ENCODE peak calls at places on chromosome 1, in four cellular contexts. One of them, this sample, is unnamed.

GRCh38 chr1:164320780-164321683 is 238.0 kb upstream of the PBX1 start:
- DNase-seq in endothelial cell of umbilical vein: peak
- DNase-seq in prostate gland: peak
- DNase-seq in tibial nerve: no peak
- DNase-seq in this sample: peak

GRCh38 chr1:171185064-171185463 is at the start of gene FMO2:
- DNase-seq in endothelial cell of umbilical vein: no peak
- DNase-seq in prostate gland: peak
- DNase-seq in tibial nerve: peak
- DNase-seq in this sample: peak

GRCh38 chr1:41582004-41582325 is 97.5 kb upstream of the EDN2 start:
- DNase-seq in endothelial cell of umbilical vein: no peak
- DNase-seq in prostate gland: no peak
- DNase-seq in tibial nerve: no peak
- DNase-seq in this sample: no peak

GRCh38 chr1:94379615-94380014 is 38.6 kb upstream of the ABCD3 start:
- DNase-seq in endothelial cell of umbilical vein: no peak
- DNase-seq in prostate gland: no peak
- DNase-seq in tibial nerve: no peak
- DNase-seq in this sample: no peak

GRCh38 chr1:178645157-178645825 is 79.8 kb upstream of the RALGPS2 start:
- DNase-seq in endothelial cell of umbilical vein: no peak
- DNase-seq in prostate gland: no peak
- DNase-seq in tibial nerve: no peak
- DNase-seq in this sample: no peak

GRCh38 chr1:65177457-65177856 is 29.5 kb downstream of the AK4 start:
- DNase-seq in endothelial cell of umbilical vein: no peak
- DNase-seq in prostate gland: peak
- DNase-seq in tibial nerve: no peak
- DNase-seq in this sample: no peak

GRCh38 chr1:225738763-225739162 is 38.9 kb upstream of the SRP9 start:
- DNase-seq in endothelial cell of umbilical vein: no peak
- DNase-seq in prostate gland: no peak
- DNase-seq in tibial nerve: no peak
- DNase-seq in this sample: no peak

GRCh38 chr1:218967836-218968235 is 205.8 kb upstream of the LYPLAL1 start:
- DNase-seq in endothelial cell of umbilical vein: no peak
- DNase-seq in prostate gland: no peak
- DNase-seq in tibial nerve: no peak
- DNase-seq in this sample: no peak

GRCh38 chr1:48109390-48110009 is 112.3 kb upstream of the TRABD2B start:
- DNase-seq in endothelial cell of umbilical vein: peak
- DNase-seq in prostate gland: peak
- DNase-seq in tibial nerve: peak
- DNase-seq in this sample: no peak

GRCh38 chr1:246836169-246836568 is 95.6 kb downstream of the AHCTF1 start:
- DNase-seq in endothelial cell of umbilical vein: no peak
- DNase-seq in prostate gland: no peak
- DNase-seq in tibial nerve: no peak
- DNase-seq in this sample: no peak

GRCh38 chr1:246142320-246142893 is 364.7 kb downstream of the SMYD3 start:
- DNase-seq in endothelial cell of umbilical vein: peak
- DNase-seq in prostate gland: no peak
- DNase-seq in tibial nerve: no peak
- DNase-seq in this sample: no peak

GRCh38 chr1:115219937-115220336 is 118.1 kb downstream of the NGF start:
- DNase-seq in endothelial cell of umbilical vein: no peak
- DNase-seq in prostate gland: no peak
- DNase-seq in tibial nerve: peak
- DNase-seq in this sample: peak

GRCh38 chr1:10777749-10778574 is 18.5 kb downstream of the CASZ1 start:
- DNase-seq in endothelial cell of umbilical vein: no peak
- DNase-seq in prostate gland: no peak
- DNase-seq in tibial nerve: no peak
- DNase-seq in this sample: no peak

GRCh38 chr1:2294033-2294640 is 66.0 kb downstream of the SKI start:
- DNase-seq in endothelial cell of umbilical vein: no peak
- DNase-seq in prostate gland: no peak
- DNase-seq in tibial nerve: no peak
- DNase-seq in this sample: no peak

GRCh38 chr1:27624467-27625233 is 10.3 kb downstream of the FGR start:
- DNase-seq in endothelial cell of umbilical vein: peak
- DNase-seq in prostate gland: no peak
- DNase-seq in tibial nerve: no peak
- DNase-seq in this sample: no peak

GRCh38 chr1:100494393-100495084 is 43.4 kb upstream of the GPR88 start:
- DNase-seq in endothelial cell of umbilical vein: no peak
- DNase-seq in prostate gland: no peak
- DNase-seq in tibial nerve: no peak
- DNase-seq in this sample: no peak

GRCh38 chr1:47416319-47417128 is 439 bp downstream of the FOXE3 start:
- DNase-seq in endothelial cell of umbilical vein: peak
- DNase-seq in prostate gland: no peak
- DNase-seq in tibial nerve: no peak
- DNase-seq in this sample: no peak

GRCh38 chr1:227072991-227073390 is 132.9 kb downstream of the COQ8A start:
- DNase-seq in endothelial cell of umbilical vein: peak
- DNase-seq in prostate gland: no peak
- DNase-seq in tibial nerve: no peak
- DNase-seq in this sample: no peak

GRCh38 chr1:110132682-110133081 is 17.6 kb upstream of the SLC6A17 start:
- DNase-seq in endothelial cell of umbilical vein: no peak
- DNase-seq in prostate gland: no peak
- DNase-seq in tibial nerve: no peak
- DNase-seq in this sample: no peak

GRCh38 chr1:110134050-110134595 is 16.2 kb upstream of the SLC6A17 start:
- DNase-seq in endothelial cell of umbilical vein: peak
- DNase-seq in prostate gland: no peak
- DNase-seq in tibial nerve: no peak
- DNase-seq in this sample: no peak

GRCh38 chr1:110133436-110133835 is 16.9 kb upstream of the SLC6A17 start:
- DNase-seq in endothelial cell of umbilical vein: no peak
- DNase-seq in prostate gland: no peak
- DNase-seq in tibial nerve: no peak
- DNase-seq in this sample: no peak

GRCh38 chr1:110130989-110131388 is 18.7 kb downstream of the UBL4B start:
- DNase-seq in endothelial cell of umbilical vein: no peak
- DNase-seq in prostate gland: no peak
- DNase-seq in tibial nerve: no peak
- DNase-seq in this sample: no peak

DNA sequence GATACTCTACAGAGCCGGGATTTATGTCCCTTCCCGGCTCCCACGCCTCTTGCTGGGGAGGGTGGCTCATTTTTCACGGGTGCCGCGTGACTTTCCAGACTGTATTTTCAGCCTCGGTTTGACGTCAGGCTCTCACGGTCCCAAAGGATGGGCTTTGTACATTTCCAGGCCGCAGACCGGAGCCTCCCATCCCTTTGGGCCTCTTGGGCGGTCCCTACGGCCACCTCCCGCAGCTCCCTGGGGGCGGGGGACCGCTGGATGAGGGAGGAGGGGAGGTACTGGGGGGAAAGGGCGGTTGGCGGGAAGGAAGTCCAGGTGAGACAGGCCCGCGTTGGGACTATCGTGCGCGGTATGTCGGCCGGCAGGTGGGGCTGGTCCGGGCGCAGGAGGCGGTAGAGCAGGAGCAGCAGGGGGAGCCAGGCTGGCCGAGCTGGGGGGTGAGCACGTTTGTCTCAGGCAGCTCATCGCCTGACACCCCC is 17.9 kb downstream of the UBL4B start:
- DNase-seq in endothelial cell of umbilical vein: no peak
- DNase-seq in prostate gland: peak
- DNase-seq in tibial nerve: no peak
- DNase-seq in this sample: no peak
- TF ChIP-seq CTCF in endothelial cell of umbilical vein: no peak
- TF ChIP-seq CTCF in prostate gland: no peak
- TF ChIP-seq CTCF in tibial nerve: no peak
- TF ChIP-seq CTCF in this sample: no peak

GRCh38 chr1:182357177-182357576 is 34.4 kb downstream of the GLUL start:
- DNase-seq in endothelial cell of umbilical vein: no peak
- DNase-seq in prostate gland: no peak
- DNase-seq in tibial nerve: no peak
- DNase-seq in this sample: no peak
- TF ChIP-seq POLR2A in endothelial cell of umbilical vein: no peak
- TF ChIP-seq POLR2A in prostate gland: no peak
- TF ChIP-seq POLR2A in tibial nerve: no peak
- TF ChIP-seq POLR2A in this sample: no peak

GRCh38 chr1:114153621-114154145 is at the start of gene SYT6:
- DNase-seq in endothelial cell of umbilical vein: no peak
- DNase-seq in prostate gland: no peak
- DNase-seq in tibial nerve: no peak
- DNase-seq in this sample: no peak

GRCh38 chr1:114153051-114153620 is 533 bp downstream of the SYT6 start:
- DNase-seq in endothelial cell of umbilical vein: no peak
- DNase-seq in prostate gland: no peak
- DNase-seq in tibial nerve: no peak
- DNase-seq in this sample: no peak

GRCh38 chr1:114150016-114150415 is 3.7 kb downstream of the SYT6 start:
- DNase-seq in endothelial cell of umbilical vein: no peak
- DNase-seq in prostate gland: no peak
- DNase-seq in tibial nerve: no peak
- DNase-seq in this sample: no peak

GRCh38 chr1:114154146-114154962 is 685 bp upstream of the SYT6 start:
- DNase-seq in endothelial cell of umbilical vein: peak
- DNase-seq in prostate gland: no peak
- DNase-seq in tibial nerve: no peak
- DNase-seq in this sample: no peak

DNA sequence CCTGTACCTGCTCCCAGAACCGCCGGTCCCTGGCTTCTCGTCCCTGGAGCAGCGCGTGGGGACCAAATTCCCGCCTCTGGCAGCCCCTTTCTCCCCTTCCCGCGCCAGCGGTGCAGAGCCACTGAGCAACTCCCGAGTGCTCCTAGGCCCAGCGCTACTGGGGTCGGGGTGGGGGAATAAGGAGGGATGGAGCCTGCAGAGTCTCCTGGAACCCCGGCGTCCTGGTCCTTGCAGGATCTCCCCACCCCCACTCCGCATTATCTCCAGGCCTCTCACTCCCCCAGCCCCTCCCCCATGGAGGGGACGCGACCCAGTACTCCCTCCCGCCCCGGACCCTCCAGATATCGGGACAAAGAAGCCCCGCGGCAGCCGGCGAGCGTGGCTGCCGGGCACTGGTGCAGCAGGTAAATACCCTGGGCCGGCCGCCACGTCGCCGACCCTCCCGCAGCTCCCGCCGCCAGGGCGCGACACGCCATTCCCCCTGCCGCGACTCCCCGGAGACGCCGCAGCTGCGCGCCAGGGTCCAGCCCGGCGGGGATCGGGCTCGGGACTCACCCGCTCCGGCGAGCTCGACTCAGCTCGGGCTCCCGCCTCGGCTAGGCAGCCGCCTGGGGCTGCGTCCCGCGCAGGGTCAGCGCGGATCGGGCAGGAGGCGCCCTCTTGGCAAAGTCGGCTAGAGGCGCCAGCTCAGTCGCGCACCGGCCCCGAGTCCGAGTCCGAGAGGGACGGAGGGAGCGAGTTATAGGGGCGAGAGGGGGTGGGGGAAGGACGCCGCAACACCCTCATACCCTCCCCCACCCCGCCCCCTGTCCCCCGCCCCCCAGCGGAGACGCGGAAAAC is 1.2 kb downstream of the SYT6 start:
- DNase-seq in endothelial cell of umbilical vein: peak
- DNase-seq in prostate gland: peak
- DNase-seq in tibial nerve: no peak
- DNase-seq in this sample: peak
- TF ChIP-seq CTCF in endothelial cell of umbilical vein: no peak
- TF ChIP-seq CTCF in prostate gland: no peak
- TF ChIP-seq CTCF in tibial nerve: no peak
- TF ChIP-seq CTCF in this sample: no peak

DNA sequence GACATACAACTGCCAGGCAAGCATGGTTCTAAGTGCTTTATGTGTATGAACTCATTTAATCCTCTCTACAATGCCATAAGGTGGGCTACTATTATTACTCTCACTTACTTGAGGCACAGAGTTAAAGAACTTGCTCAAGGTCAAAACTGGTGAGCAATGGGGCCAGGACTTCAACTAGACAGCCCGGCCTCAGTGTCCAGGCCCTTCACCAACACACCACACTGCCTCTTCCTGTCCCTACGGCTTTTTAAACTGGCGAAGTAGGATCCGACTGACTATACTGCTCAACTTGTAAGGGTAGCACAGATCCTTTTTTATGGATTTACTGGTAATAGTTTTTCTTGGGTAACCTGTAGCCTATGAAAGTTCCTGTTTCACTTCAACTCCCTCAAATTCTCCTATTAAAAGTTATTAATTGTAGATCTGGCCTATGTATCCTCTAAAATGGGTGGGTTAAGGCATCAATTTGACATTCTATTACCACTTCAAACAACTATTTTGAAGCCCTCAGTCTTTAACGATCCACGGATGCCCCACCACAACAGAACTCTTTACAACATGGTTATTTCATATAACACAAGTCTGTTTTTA is 4.3 kb downstream of the ERRFI1 start:
- DNase-seq in endothelial cell of umbilical vein: no peak
- DNase-seq in prostate gland: no peak
- DNase-seq in tibial nerve: no peak
- DNase-seq in this sample: no peak
- TF ChIP-seq POLR2A in endothelial cell of umbilical vein: peak
- TF ChIP-seq POLR2A in prostate gland: no peak
- TF ChIP-seq POLR2A in tibial nerve: no peak
- TF ChIP-seq POLR2A in this sample: no peak

GRCh38 chr1:183234660-183235476 is 48.8 kb downstream of the LAMC2 start:
- DNase-seq in endothelial cell of umbilical vein: peak
- DNase-seq in prostate gland: peak
- DNase-seq in tibial nerve: peak
- DNase-seq in this sample: peak
- TF ChIP-seq CTCF in endothelial cell of umbilical vein: peak
- TF ChIP-seq CTCF in prostate gland: no peak
- TF ChIP-seq CTCF in tibial nerve: peak
- TF ChIP-seq CTCF in this sample: peak

GRCh38 chr1:161201828-161202712 is at the start of gene NDUFS2:
- DNase-seq in endothelial cell of umbilical vein: peak
- DNase-seq in prostate gland: peak
- DNase-seq in tibial nerve: peak
- DNase-seq in this sample: peak
- TF ChIP-seq POLR2A in endothelial cell of umbilical vein: peak
- TF ChIP-seq POLR2A in prostate gland: peak
- TF ChIP-seq POLR2A in tibial nerve: peak
- TF ChIP-seq POLR2A in this sample: peak

DNA sequence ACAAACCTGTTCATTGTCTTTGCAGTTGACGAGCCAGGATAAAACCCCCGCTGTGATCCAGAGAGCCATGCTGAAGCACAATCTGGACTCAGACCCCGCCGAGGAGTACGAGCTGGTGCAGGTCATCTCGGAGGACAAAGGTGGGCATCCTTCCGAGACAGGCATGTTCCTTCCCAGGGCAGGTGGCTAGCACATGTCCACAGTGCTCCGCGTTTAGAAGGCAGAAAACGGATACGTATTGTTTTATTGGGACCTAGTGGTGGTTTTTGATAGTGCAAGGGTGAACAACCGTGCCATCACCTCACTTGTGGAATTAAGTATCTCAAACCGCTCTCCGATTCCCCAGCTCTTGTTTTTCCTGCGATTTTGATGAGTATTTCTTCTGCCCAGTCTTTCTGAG is 115.3 kb downstream of the COLGALT2 start:
- DNase-seq in endothelial cell of umbilical vein: no peak
- DNase-seq in prostate gland: no peak
- DNase-seq in tibial nerve: no peak
- DNase-seq in this sample: no peak
- TF ChIP-seq CTCF in endothelial cell of umbilical vein: no peak
- TF ChIP-seq CTCF in prostate gland: no peak
- TF ChIP-seq CTCF in tibial nerve: no peak
- TF ChIP-seq CTCF in this sample: no peak

GRCh38 chr1:150577557-150578277 is 1.7 kb downstream of the MCL1 start:
- DNase-seq in endothelial cell of umbilical vein: no peak
- DNase-seq in prostate gland: no peak
- DNase-seq in tibial nerve: no peak
- DNase-seq in this sample: peak
- TF ChIP-seq POLR2A in endothelial cell of umbilical vein: no peak
- TF ChIP-seq POLR2A in prostate gland: peak
- TF ChIP-seq POLR2A in tibial nerve: peak
- TF ChIP-seq POLR2A in this sample: no peak